ENCODE peak calls at places on chromosome 7, in four cellular contexts. E, Y, V and X are unnamed samples.

GRCh38 chr7:148738737-148739535 is 40.2 kb downstream of the CUL1 start:
- DNase-seq in E (no peak), Y (peak; percentile 59), V (peak; percentile 52), X (no peak)

GRCh38 chr7:142811154-142811737 is 40.5 kb downstream of the PRSS2 start:
- DNase-seq in E (peak; percentile 41), Y (peak; percentile 54), V (peak; percentile 64), X (no peak)

GRCh38 chr7:16669581-16669980 is 23.6 kb downstream of the BZW2 start:
- DNase-seq in E (no peak), Y (peak; percentile 62), V (peak; percentile 71), X (no peak)

GRCh38 chr7:55572378-55573233 is at the start of gene VOPP1:
- DNase-seq in E (peak; percentile 68), Y (peak; percentile 63), V (peak; percentile 65), X (peak; percentile 75)

GRCh38 chr7:13414661-13415105 is 574.8 kb downstream of the ETV1 start:
- DNase-seq in E (no peak), Y (no peak), V (no peak), X (no peak)

GRCh38 chr7:148831782-148832181 is 52.3 kb downstream of the EZH2 start:
- DNase-seq in E (no peak), Y (no peak), V (no peak), X (no peak)

GRCh38 chr7:113366122-113366521 is 247.8 kb upstream of the SMIM30 start:
- DNase-seq in E (no peak), Y (no peak), V (no peak), X (no peak)

GRCh38 chr7:130086938-130087337 is 16.6 kb downstream of the KLHDC10 start:
- DNase-seq in E (no peak), Y (no peak), V (no peak), X (no peak)

GRCh38 chr7:103651978-103652377 is 206.0 kb upstream of the SLC26A5 start:
- DNase-seq in E (no peak), Y (no peak), V (no peak), X (no peak)

GRCh38 chr7:95481768-95482167 is 4.0 kb upstream of the ASB4 start:
- DNase-seq in E (no peak), Y (no peak), V (no peak), X (no peak)
- H3K27ac ChIP-seq in E (no peak overlapping the region), Y (no peak overlapping the region), V (no peak overlapping the region), X (no peak overlapping the region)

DNA sequence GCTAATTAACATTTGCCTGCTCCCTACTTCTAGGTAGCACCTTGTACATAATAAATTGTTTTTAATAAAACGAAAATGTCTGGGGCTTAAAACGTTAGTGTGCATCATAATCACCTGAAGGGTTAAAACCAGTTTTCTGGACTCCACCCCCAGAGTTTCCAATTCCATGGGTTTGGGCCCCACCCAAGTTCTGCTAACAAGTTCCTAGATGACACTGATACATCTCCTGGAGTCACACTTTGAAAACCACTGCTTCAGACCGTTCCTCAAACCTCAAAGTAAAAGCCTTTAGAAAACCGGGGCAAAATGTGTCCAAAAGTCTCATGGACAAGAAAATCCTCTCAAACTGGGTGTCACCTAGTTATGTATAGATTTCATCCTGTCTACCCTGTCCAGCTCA is 9.3 kb downstream of the OSBPL3 start:
- DNase-seq in E (no peak), Y (no peak), V (no peak), X (no peak)
- H3K4ac ChIP-seq in E (no peak overlapping the region), Y (peak overlapping the region; percentile 100), V (peak overlapping the region; percentile 94), X (no peak overlapping the region)

GRCh38 chr7:92753614-92754013 is 82.8 kb downstream of the CDK6 start:
- DNase-seq in E (no peak), Y (peak; percentile 39), V (no peak), X (no peak)

GRCh38 chr7:92758796-92759431 is 77.5 kb downstream of the CDK6 start:
- DNase-seq in E (no peak), Y (no peak), V (no peak), X (no peak)

GRCh38 chr7:92751902-92752901 is 84.2 kb downstream of the CDK6 start:
- DNase-seq in E (no peak), Y (peak; percentile 98), V (peak; percentile 95), X (no peak)

GRCh38 chr7:92750961-92751360 is 85.4 kb downstream of the CDK6 start:
- DNase-seq in E (no peak), Y (peak; percentile 66), V (no peak), X (no peak)

DNA sequence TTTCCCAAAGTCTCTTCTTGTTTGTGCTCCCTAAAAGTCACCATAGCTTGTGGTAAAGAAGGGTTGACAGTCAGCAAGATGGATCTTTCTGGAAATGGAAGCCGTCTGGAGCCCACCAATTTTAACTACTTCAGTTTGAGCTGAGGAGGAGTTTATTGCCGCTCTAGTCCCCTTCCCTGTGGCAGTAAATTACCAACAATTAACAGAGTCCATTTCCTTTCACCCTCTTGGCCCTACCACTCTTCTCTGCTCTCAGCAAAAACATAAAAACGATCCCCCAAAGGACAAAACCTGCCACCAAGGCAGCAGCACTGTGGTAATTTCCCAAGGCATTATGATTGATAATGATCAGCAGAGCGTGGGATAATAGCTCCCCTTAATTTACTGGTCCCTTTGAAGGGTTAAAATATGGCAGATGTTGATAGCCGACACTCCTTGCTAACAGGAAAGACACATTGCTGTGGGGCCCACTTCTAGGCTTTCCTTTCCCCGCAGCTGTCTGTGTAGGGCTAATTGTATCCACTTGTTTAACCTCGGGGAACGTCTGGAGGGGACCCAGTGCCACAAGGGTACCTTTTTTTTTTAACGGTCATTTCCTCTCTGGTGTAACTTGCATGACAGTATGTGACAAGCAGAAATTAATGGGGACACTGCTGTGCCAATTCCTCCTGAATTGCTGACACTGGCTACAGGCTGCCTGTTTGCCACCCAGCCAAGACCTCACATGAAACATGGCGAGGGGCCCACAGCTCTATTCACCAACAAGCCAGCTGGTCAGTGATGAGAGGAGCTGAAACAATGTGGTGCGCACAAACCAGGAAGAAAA is 81.4 kb downstream of the CDK6 start:
- DNase-seq in E (no peak), Y (no peak), V (no peak), X (no peak)
- H2BK120ac ChIP-seq in E (no peak overlapping the region), Y (peak overlapping the region; percentile 71), V (peak overlapping the region; percentile 13), X (no peak overlapping the region)

DNA sequence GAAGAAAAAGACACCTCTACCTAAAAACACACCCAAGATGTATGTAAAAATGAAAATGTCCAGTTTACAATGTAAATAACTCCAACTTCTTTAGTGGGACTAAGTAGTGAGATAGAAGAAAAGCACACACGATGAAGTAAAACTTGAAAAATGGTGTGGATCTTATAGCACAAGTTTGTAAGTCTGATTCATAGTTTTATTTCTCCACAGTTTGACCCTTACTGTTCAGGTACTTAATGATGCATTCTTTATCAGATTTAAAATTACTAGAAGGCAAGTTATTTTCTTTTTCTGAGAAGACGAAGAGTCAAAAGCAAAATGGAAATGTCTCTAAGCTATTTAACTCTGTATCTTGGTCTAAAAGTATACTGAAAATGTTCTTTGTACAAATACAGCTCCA is 6.1 kb downstream of the NAMPT start:
- DNase-seq in E (no peak), Y (no peak), V (peak; percentile 40), X (no peak)
- H3K27ac ChIP-seq in E (no peak overlapping the region), Y (no peak overlapping the region), V (no peak overlapping the region), X (no peak overlapping the region)

GRCh38 chr7:150404785-150405583 is 25.9 kb downstream of the ZNF775 start:
- DNase-seq in E (peak; percentile 85), Y (peak; percentile 85), V (peak; percentile 92), X (peak; percentile 78)
- H3K4ac ChIP-seq in E (peak overlapping the region; percentile 13), Y (peak overlapping the region; percentile 95), V (peak overlapping the region; percentile 71), X (no peak overlapping the region)

DNA sequence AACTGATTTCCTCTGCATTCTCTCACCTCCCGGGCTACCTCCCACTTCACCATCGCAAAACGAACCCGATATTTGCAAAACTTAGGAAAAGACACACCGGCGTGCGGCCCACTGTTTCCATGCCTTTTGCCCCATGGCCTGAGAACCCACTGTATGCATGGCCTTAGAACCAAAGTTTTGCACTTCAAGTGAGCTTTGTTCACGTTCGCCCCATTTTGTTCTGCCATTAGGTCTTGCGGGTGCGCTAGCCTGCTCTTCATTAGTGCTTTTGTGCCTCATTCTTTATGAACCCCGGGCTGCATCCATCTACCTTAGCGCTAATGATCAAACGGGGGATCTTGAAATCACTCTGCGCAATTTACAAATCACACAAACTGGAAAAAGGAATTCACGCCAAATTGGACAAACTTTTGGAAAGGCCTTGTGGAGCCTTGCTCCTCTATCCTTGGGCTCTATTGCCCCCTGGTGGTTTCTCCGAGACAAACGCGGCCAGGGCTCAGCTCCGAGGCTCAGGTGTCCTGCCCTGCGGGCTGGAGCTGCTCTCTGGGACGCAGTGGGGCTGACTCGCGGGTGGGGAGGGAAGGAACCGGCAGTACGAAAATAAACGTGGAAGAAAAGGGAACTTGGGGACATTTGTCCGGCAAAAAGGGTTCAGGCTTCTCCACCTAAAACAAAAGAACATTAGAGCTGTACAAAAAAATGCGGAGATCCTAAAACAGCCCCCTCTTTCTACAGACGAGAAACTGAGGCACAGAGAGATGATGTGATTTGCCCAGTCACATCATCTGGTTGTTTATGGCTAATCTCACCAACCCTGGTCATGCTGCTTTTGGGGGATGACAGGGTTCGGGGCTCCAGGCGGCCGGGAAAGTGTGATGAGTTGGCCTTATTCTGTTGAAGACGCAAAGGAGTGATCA is 300.4 kb upstream of the NFE2L3 start:
- DNase-seq in E (no peak), Y (peak; percentile 76), V (peak; percentile 86), X (peak; percentile 85)
- H2BK120ac ChIP-seq in E (peak overlapping the region; percentile 78), Y (no peak overlapping the region), V (peak overlapping the region; percentile 100), X (no peak overlapping the region)

GRCh38 chr7:42219447-42219846 is 17.6 kb downstream of the GLI3 start:
- DNase-seq in E (no peak), Y (no peak), V (no peak), X (no peak)
- H3K27ac ChIP-seq in E (peak overlapping the region; percentile 36), Y (no peak overlapping the region), V (no peak overlapping the region), X (no peak overlapping the region)